ENCODE peak calls at places on chromosome 14, in eight cellular contexts. One of them, this sample, is unnamed.

GRCh38 chr14:31090872-31091764 is 64.9 kb upstream of the STRN3 start:
- DNase-seq in NCI-H2081: no peak
- DNase-seq in iris pigment epithelial cell: peak
- DNase-seq in central memory CD4-positive, alpha-beta T cell: no peak
- DNase-seq in stimulated activated CD8-positive, alpha-beta memory T cell treated with anti-CD3 and anti-CD28 coated beads, Interleukin-7, amount 100 ng/mL, for 1 hour: no peak
- DNase-seq in HEK293T: no peak
- DNase-seq in Ammon's horn: no peak
- DNase-seq in T follicular helper cell: no peak
- DNase-seq in this sample: no peak

GRCh38 chr14:21704340-21704737 is 30.7 kb upstream of the OR4E1 start:
- DNase-seq in NCI-H2081: no peak
- DNase-seq in iris pigment epithelial cell: no peak
- DNase-seq in central memory CD4-positive, alpha-beta T cell: no peak
- DNase-seq in stimulated activated CD8-positive, alpha-beta memory T cell treated with anti-CD3 and anti-CD28 coated beads, Interleukin-7, amount 100 ng/mL, for 1 hour: no peak
- DNase-seq in HEK293T: no peak
- DNase-seq in Ammon's horn: no peak
- DNase-seq in T follicular helper cell: no peak
- DNase-seq in this sample: no peak

GRCh38 chr14:80216818-80217217 is 5.5 kb upstream of the DIO2 start:
- DNase-seq in NCI-H2081: no peak
- DNase-seq in iris pigment epithelial cell: peak
- DNase-seq in central memory CD4-positive, alpha-beta T cell: no peak
- DNase-seq in stimulated activated CD8-positive, alpha-beta memory T cell treated with anti-CD3 and anti-CD28 coated beads, Interleukin-7, amount 100 ng/mL, for 1 hour: no peak
- DNase-seq in HEK293T: no peak
- DNase-seq in Ammon's horn: no peak
- DNase-seq in T follicular helper cell: no peak
- DNase-seq in this sample: no peak

GRCh38 chr14:75479770-75480600 is 42.3 kb upstream of the BATF start:
- DNase-seq in NCI-H2081: no peak
- DNase-seq in iris pigment epithelial cell: no peak
- DNase-seq in central memory CD4-positive, alpha-beta T cell: no peak
- DNase-seq in stimulated activated CD8-positive, alpha-beta memory T cell treated with anti-CD3 and anti-CD28 coated beads, Interleukin-7, amount 100 ng/mL, for 1 hour: no peak
- DNase-seq in HEK293T: no peak
- DNase-seq in Ammon's horn: no peak
- DNase-seq in T follicular helper cell: no peak
- DNase-seq in this sample: no peak

GRCh38 chr14:29042546-29042945 is 276.0 kb downstream of the FOXG1 start:
- DNase-seq in NCI-H2081: no peak
- DNase-seq in iris pigment epithelial cell: peak
- DNase-seq in central memory CD4-positive, alpha-beta T cell: no peak
- DNase-seq in stimulated activated CD8-positive, alpha-beta memory T cell treated with anti-CD3 and anti-CD28 coated beads, Interleukin-7, amount 100 ng/mL, for 1 hour: no peak
- DNase-seq in HEK293T: no peak
- DNase-seq in Ammon's horn: no peak
- DNase-seq in T follicular helper cell: no peak
- DNase-seq in this sample: no peak

GRCh38 chr14:24631749-24632335 is 2.1 kb downstream of the GZMB start:
- DNase-seq in NCI-H2081: no peak
- DNase-seq in iris pigment epithelial cell: no peak
- DNase-seq in central memory CD4-positive, alpha-beta T cell: no peak
- DNase-seq in stimulated activated CD8-positive, alpha-beta memory T cell treated with anti-CD3 and anti-CD28 coated beads, Interleukin-7, amount 100 ng/mL, for 1 hour: no peak
- DNase-seq in HEK293T: no peak
- DNase-seq in Ammon's horn: no peak
- DNase-seq in T follicular helper cell: no peak
- DNase-seq in this sample: no peak

GRCh38 chr14:69625299-69626131 is 14.1 kb downstream of the SUSD6 start:
- DNase-seq in NCI-H2081: no peak
- DNase-seq in iris pigment epithelial cell: peak
- DNase-seq in central memory CD4-positive, alpha-beta T cell: peak
- DNase-seq in stimulated activated CD8-positive, alpha-beta memory T cell treated with anti-CD3 and anti-CD28 coated beads, Interleukin-7, amount 100 ng/mL, for 1 hour: peak
- DNase-seq in HEK293T: no peak
- DNase-seq in Ammon's horn: peak
- DNase-seq in T follicular helper cell: peak
- DNase-seq in this sample: peak

GRCh38 chr14:99422220-99423010 is 58.2 kb downstream of the SETD3 start:
- DNase-seq in NCI-H2081: no peak
- DNase-seq in iris pigment epithelial cell: no peak
- DNase-seq in central memory CD4-positive, alpha-beta T cell: no peak
- DNase-seq in stimulated activated CD8-positive, alpha-beta memory T cell treated with anti-CD3 and anti-CD28 coated beads, Interleukin-7, amount 100 ng/mL, for 1 hour: no peak
- DNase-seq in HEK293T: no peak
- DNase-seq in Ammon's horn: no peak
- DNase-seq in T follicular helper cell: no peak
- DNase-seq in this sample: no peak

GRCh38 chr14:58557242-58557641 is 80.5 kb upstream of the DACT1 start:
- DNase-seq in NCI-H2081: no peak
- DNase-seq in iris pigment epithelial cell: peak
- DNase-seq in central memory CD4-positive, alpha-beta T cell: no peak
- DNase-seq in stimulated activated CD8-positive, alpha-beta memory T cell treated with anti-CD3 and anti-CD28 coated beads, Interleukin-7, amount 100 ng/mL, for 1 hour: no peak
- DNase-seq in HEK293T: no peak
- DNase-seq in Ammon's horn: no peak
- DNase-seq in T follicular helper cell: no peak
- DNase-seq in this sample: no peak

GRCh38 chr14:100856056-100856950 is 30.4 kb downstream of the MEG3 start:
- DNase-seq in NCI-H2081: no peak
- DNase-seq in iris pigment epithelial cell: no peak
- DNase-seq in central memory CD4-positive, alpha-beta T cell: no peak
- DNase-seq in stimulated activated CD8-positive, alpha-beta memory T cell treated with anti-CD3 and anti-CD28 coated beads, Interleukin-7, amount 100 ng/mL, for 1 hour: no peak
- DNase-seq in HEK293T: no peak
- DNase-seq in Ammon's horn: no peak
- DNase-seq in T follicular helper cell: no peak
- DNase-seq in this sample: no peak

GRCh38 chr14:90781344-90781761 is 34.9 kb downstream of the TTC7B start:
- DNase-seq in NCI-H2081: no peak
- DNase-seq in iris pigment epithelial cell: peak
- DNase-seq in central memory CD4-positive, alpha-beta T cell: no peak
- DNase-seq in stimulated activated CD8-positive, alpha-beta memory T cell treated with anti-CD3 and anti-CD28 coated beads, Interleukin-7, amount 100 ng/mL, for 1 hour: no peak
- DNase-seq in HEK293T: no peak
- DNase-seq in Ammon's horn: no peak
- DNase-seq in T follicular helper cell: no peak
- DNase-seq in this sample: no peak

GRCh38 chr14:93171366-93171765 is 13.3 kb downstream of the MOAP1 start:
- DNase-seq in NCI-H2081: no peak
- DNase-seq in iris pigment epithelial cell: peak
- DNase-seq in central memory CD4-positive, alpha-beta T cell: no peak
- DNase-seq in stimulated activated CD8-positive, alpha-beta memory T cell treated with anti-CD3 and anti-CD28 coated beads, Interleukin-7, amount 100 ng/mL, for 1 hour: no peak
- DNase-seq in HEK293T: no peak
- DNase-seq in Ammon's horn: no peak
- DNase-seq in T follicular helper cell: no peak
- DNase-seq in this sample: no peak

GRCh38 chr14:53106768-53107167 is 46.4 kb downstream of the DDHD1 start:
- DNase-seq in NCI-H2081: no peak
- DNase-seq in iris pigment epithelial cell: no peak
- DNase-seq in central memory CD4-positive, alpha-beta T cell: no peak
- DNase-seq in stimulated activated CD8-positive, alpha-beta memory T cell treated with anti-CD3 and anti-CD28 coated beads, Interleukin-7, amount 100 ng/mL, for 1 hour: no peak
- DNase-seq in HEK293T: no peak
- DNase-seq in Ammon's horn: no peak
- DNase-seq in T follicular helper cell: no peak
- DNase-seq in this sample: no peak

GRCh38 chr14:104977681-104978647 is at the start of gene AHNAK2:
- DNase-seq in NCI-H2081: peak
- DNase-seq in iris pigment epithelial cell: peak
- DNase-seq in central memory CD4-positive, alpha-beta T cell: peak
- DNase-seq in stimulated activated CD8-positive, alpha-beta memory T cell treated with anti-CD3 and anti-CD28 coated beads, Interleukin-7, amount 100 ng/mL, for 1 hour: no peak
- DNase-seq in HEK293T: peak
- DNase-seq in Ammon's horn: peak
- DNase-seq in T follicular helper cell: peak
- DNase-seq in this sample: no peak

GRCh38 chr14:75176142-75176820 is at the start of gene TMED10:
- DNase-seq in NCI-H2081: peak
- DNase-seq in iris pigment epithelial cell: peak
- DNase-seq in central memory CD4-positive, alpha-beta T cell: peak
- DNase-seq in stimulated activated CD8-positive, alpha-beta memory T cell treated with anti-CD3 and anti-CD28 coated beads, Interleukin-7, amount 100 ng/mL, for 1 hour: peak
- DNase-seq in HEK293T: peak
- DNase-seq in Ammon's horn: peak
- DNase-seq in T follicular helper cell: peak
- DNase-seq in this sample: peak

GRCh38 chr14:68423686-68424085 is 369.2 kb downstream of the ZFP36L1 start:
- DNase-seq in NCI-H2081: no peak
- DNase-seq in iris pigment epithelial cell: no peak
- DNase-seq in central memory CD4-positive, alpha-beta T cell: no peak
- DNase-seq in stimulated activated CD8-positive, alpha-beta memory T cell treated with anti-CD3 and anti-CD28 coated beads, Interleukin-7, amount 100 ng/mL, for 1 hour: no peak
- DNase-seq in HEK293T: no peak
- DNase-seq in Ammon's horn: peak
- DNase-seq in T follicular helper cell: no peak
- DNase-seq in this sample: no peak

GRCh38 chr14:106875503-106875902 is 1349.1 kb downstream of the TMEM121 start:
- DNase-seq in NCI-H2081: no peak
- DNase-seq in iris pigment epithelial cell: no peak
- DNase-seq in central memory CD4-positive, alpha-beta T cell: no peak
- DNase-seq in stimulated activated CD8-positive, alpha-beta memory T cell treated with anti-CD3 and anti-CD28 coated beads, Interleukin-7, amount 100 ng/mL, for 1 hour: no peak
- DNase-seq in HEK293T: no peak
- DNase-seq in Ammon's horn: no peak
- DNase-seq in T follicular helper cell: peak
- DNase-seq in this sample: peak

GRCh38 chr14:78611031-78611430 is 440.9 kb downstream of the NRXN3 start:
- DNase-seq in NCI-H2081: peak
- DNase-seq in iris pigment epithelial cell: no peak
- DNase-seq in central memory CD4-positive, alpha-beta T cell: no peak
- DNase-seq in stimulated activated CD8-positive, alpha-beta memory T cell treated with anti-CD3 and anti-CD28 coated beads, Interleukin-7, amount 100 ng/mL, for 1 hour: no peak
- DNase-seq in HEK293T: no peak
- DNase-seq in Ammon's horn: no peak
- DNase-seq in T follicular helper cell: no peak
- DNase-seq in this sample: no peak

GRCh38 chr14:36264107-36264506 is 56.3 kb downstream of the MBIP start:
- DNase-seq in NCI-H2081: no peak
- DNase-seq in iris pigment epithelial cell: no peak
- DNase-seq in central memory CD4-positive, alpha-beta T cell: no peak
- DNase-seq in stimulated activated CD8-positive, alpha-beta memory T cell treated with anti-CD3 and anti-CD28 coated beads, Interleukin-7, amount 100 ng/mL, for 1 hour: no peak
- DNase-seq in HEK293T: no peak
- DNase-seq in Ammon's horn: no peak
- DNase-seq in T follicular helper cell: no peak
- DNase-seq in this sample: no peak

GRCh38 chr14:104708606-104709268 is 15.3 kb upstream of the ADSS1 start:
- DNase-seq in NCI-H2081: peak
- DNase-seq in iris pigment epithelial cell: peak
- DNase-seq in central memory CD4-positive, alpha-beta T cell: peak
- DNase-seq in stimulated activated CD8-positive, alpha-beta memory T cell treated with anti-CD3 and anti-CD28 coated beads, Interleukin-7, amount 100 ng/mL, for 1 hour: peak
- DNase-seq in HEK293T: peak
- DNase-seq in Ammon's horn: peak
- DNase-seq in T follicular helper cell: peak
- DNase-seq in this sample: no peak

GRCh38 chr14:89442280-89442679 is 25.2 kb upstream of the FOXN3 start:
- DNase-seq in NCI-H2081: no peak
- DNase-seq in iris pigment epithelial cell: no peak
- DNase-seq in central memory CD4-positive, alpha-beta T cell: no peak
- DNase-seq in stimulated activated CD8-positive, alpha-beta memory T cell treated with anti-CD3 and anti-CD28 coated beads, Interleukin-7, amount 100 ng/mL, for 1 hour: no peak
- DNase-seq in HEK293T: no peak
- DNase-seq in Ammon's horn: no peak
- DNase-seq in T follicular helper cell: no peak
- DNase-seq in this sample: no peak

GRCh38 chr14:35631071-35631805 is 97.3 kb downstream of the INSM2 start:
- DNase-seq in NCI-H2081: no peak
- DNase-seq in iris pigment epithelial cell: peak
- DNase-seq in central memory CD4-positive, alpha-beta T cell: no peak
- DNase-seq in stimulated activated CD8-positive, alpha-beta memory T cell treated with anti-CD3 and anti-CD28 coated beads, Interleukin-7, amount 100 ng/mL, for 1 hour: no peak
- DNase-seq in HEK293T: no peak
- DNase-seq in Ammon's horn: no peak
- DNase-seq in T follicular helper cell: no peak
- DNase-seq in this sample: no peak

GRCh38 chr14:21825147-21825743 is 151.6 kb upstream of the OR4E1 start:
- DNase-seq in NCI-H2081: no peak
- DNase-seq in iris pigment epithelial cell: peak
- DNase-seq in central memory CD4-positive, alpha-beta T cell: peak
- DNase-seq in stimulated activated CD8-positive, alpha-beta memory T cell treated with anti-CD3 and anti-CD28 coated beads, Interleukin-7, amount 100 ng/mL, for 1 hour: no peak
- DNase-seq in HEK293T: peak
- DNase-seq in Ammon's horn: no peak
- DNase-seq in T follicular helper cell: peak
- DNase-seq in this sample: peak

GRCh38 chr14:51014625-51015024 is 70.3 kb upstream of the PYGL start:
- DNase-seq in NCI-H2081: no peak
- DNase-seq in iris pigment epithelial cell: no peak
- DNase-seq in central memory CD4-positive, alpha-beta T cell: no peak
- DNase-seq in stimulated activated CD8-positive, alpha-beta memory T cell treated with anti-CD3 and anti-CD28 coated beads, Interleukin-7, amount 100 ng/mL, for 1 hour: no peak
- DNase-seq in HEK293T: no peak
- DNase-seq in Ammon's horn: no peak
- DNase-seq in T follicular helper cell: no peak
- DNase-seq in this sample: no peak